ENCODE peak calls at places on chromosome 12, in four cellular contexts. P is A549, R is tibial nerve, F is stomach. S is an unnamed sample.

GRCh38 chr12:46676396-46676795 is 149.4 kb downstream of the SLC38A4 start:
- DNase-seq in P (no peak), R (no peak), F (no peak), S (no peak)

GRCh38 chr12:17264603-17265002 is 658.6 kb upstream of the LMO3 start:
- DNase-seq in P (no peak), R (no peak), F (no peak), S (no peak)

GRCh38 chr12:12159988-12160387 is 89.2 kb downstream of the BCL2L14 start:
- DNase-seq in P (no peak), R (no peak), F (no peak), S (no peak)

GRCh38 chr12:120639771-120640721 is at the start of gene CABP1:
- DNase-seq in P (no peak), R (no peak), F (peak), S (no peak)

GRCh38 chr12:17383321-17383720 is 706.7 kb downstream of the RERGL start:
- DNase-seq in P (no peak), R (no peak), F (no peak), S (no peak)

GRCh38 chr12:105492591-105492990 is 162.1 kb downstream of the C12orf75 start:
- DNase-seq in P (no peak), R (no peak), F (no peak), S (no peak)

GRCh38 chr12:77847665-77848431 is 17.2 kb downstream of the NAV3 start:
- DNase-seq in P (no peak), R (no peak), F (no peak), S (no peak)

GRCh38 chr12:121804417-121805111 is 755 bp downstream of the SETD1B start:
- DNase-seq in P (peak), R (peak), F (no peak), S (no peak)

GRCh38 chr12:76246611-76247010 is 101.6 kb downstream of the BBS10 start:
- DNase-seq in P (no peak), R (no peak), F (no peak), S (no peak)

GRCh38 chr12:87120440-87120839 is 864.2 kb upstream of the MGAT4C start:
- DNase-seq in P (peak), R (no peak), F (no peak), S (no peak)

GRCh38 chr12:117134059-117134458 is 34.8 kb upstream of the TESC start:
- DNase-seq in P (no peak), R (no peak), F (no peak), S (no peak)

GRCh38 chr12:100512692-100513091 is 39.0 kb downstream of the NR1H4 start:
- DNase-seq in P (no peak), R (no peak), F (no peak), S (no peak)

GRCh38 chr12:103495158-103495782 is 498 bp downstream of the C12orf42 start:
- DNase-seq in P (peak), R (no peak), F (peak), S (no peak)

GRCh38 chr12:91778091-91778819 is 367.4 kb downstream of the BTG1 start:
- DNase-seq in P (peak), R (no peak), F (no peak), S (no peak)

GRCh38 chr12:59708059-59708458 is 112.2 kb downstream of the SLC16A7 start:
- DNase-seq in P (no peak), R (no peak), F (no peak), S (no peak)

GRCh38 chr12:75641031-75641780 is 129.8 kb upstream of the KRR1 start:
- DNase-seq in P (peak), R (no peak), F (no peak), S (no peak)

GRCh38 chr12:2652401-2653081 is 142.2 kb upstream of the FKBP4 start:
- DNase-seq in P (peak), R (no peak), F (no peak), S (no peak)

GRCh38 chr12:32107376-32108267 is 975 bp downstream of the BICD1 start:
- DNase-seq in P (peak), R (no peak), F (no peak), S (no peak)

GRCh38 chr12:52809166-52809565 is 4.8 kb downstream of the KRT4 start:
- DNase-seq in P (no peak), R (no peak), F (no peak), S (no peak)

GRCh38 chr12:54033106-54033979 is 493 bp downstream of the HOXC5 start:
- DNase-seq in P (peak), R (no peak), F (peak), S (peak)

GRCh38 chr12:103697912-103698751 is 111.1 kb downstream of the STAB2 start:
- DNase-seq in P (no peak), R (no peak), F (no peak), S (no peak)

GRCh38 chr12:1606021-1606622 is 11.7 kb upstream of the FBXL14 start:
- DNase-seq in P (peak), R (peak), F (peak), S (peak)

GRCh38 chr12:81888341-81888740 is 129.2 kb upstream of the PPFIA2 start:
- DNase-seq in P (no peak), R (no peak), F (no peak), S (no peak)

GRCh38 chr12:44833561-44833960 is 42.6 kb downstream of the NELL2 start:
- DNase-seq in P (no peak), R (no peak), F (no peak), S (no peak)

GRCh38 chr12:121781751-121782615 is 11.5 kb downstream of the RHOF start:
- DNase-seq in P (no peak), R (no peak), F (no peak), S (no peak)

GRCh38 chr12:69470189-69471094 is at the start of gene FRS2:
- DNase-seq in P (peak), R (peak), F (peak), S (peak)

GRCh38 chr12:78470354-78471195 is 394.0 kb upstream of the SYT1 start:
- DNase-seq in P (peak), R (peak), F (no peak), S (no peak)

GRCh38 chr12:2764398-2764797 is 30.4 kb upstream of the FKBP4 start:
- DNase-seq in P (no peak), R (no peak), F (no peak), S (no peak)

GRCh38 chr12:14664434-14665023 is 31.9 kb downstream of the GUCY2C start:
- DNase-seq in P (peak), R (peak), F (peak), S (peak)

GRCh38 chr12:112188130-112188830 is 62.9 kb downstream of the TRAFD1 start:
- DNase-seq in P (no peak), R (no peak), F (no peak), S (no peak)

GRCh38 chr12:100141666-100141997 is 1.0 kb downstream of the BLTP3B start:
- DNase-seq in P (peak), R (peak), F (no peak), S (peak)

GRCh38 chr12:80040075-80040738 is 59.1 kb upstream of the OTOGL start:
- DNase-seq in P (no peak), R (no peak), F (no peak), S (no peak)

GRCh38 chr12:98823012-98823411 is 177.9 kb downstream of the APAF1 start:
- DNase-seq in P (no peak), R (no peak), F (no peak), S (no peak)

DNA sequence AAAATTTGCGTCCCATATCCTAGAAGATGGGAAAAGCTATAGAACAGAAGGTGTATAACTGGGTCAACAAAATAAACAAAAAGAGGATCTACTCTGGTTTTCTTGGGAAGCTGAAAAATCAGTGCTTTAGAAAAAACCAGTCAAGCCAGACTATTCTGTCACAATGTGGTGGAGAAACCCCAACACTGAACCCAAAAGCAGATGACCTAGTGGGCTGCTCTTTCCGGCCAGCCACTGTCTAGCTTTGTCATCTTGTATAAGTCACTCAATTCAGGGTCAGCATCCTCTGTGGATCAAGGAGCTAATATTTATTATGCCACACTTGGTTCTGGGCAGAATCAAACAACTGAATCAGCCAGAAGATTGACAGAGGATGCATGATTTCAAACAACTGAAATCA is 26.6 kb upstream of the TMCC3 start:
- DNase-seq in P (no peak), R (no peak), F (no peak), S (no peak)
- H3K27ac ChIP-seq in P (no peak), R (no peak), F (peak), S (no peak)

GRCh38 chr12:124863409-124864325 is at the start of gene SCARB1:
- DNase-seq in P (peak), R (peak), F (peak), S (peak)
- TF ChIP-seq POLR2A in P (peak), R (peak), F (no peak), S (peak)

GRCh38 chr12:124479680-124480468 is 87.5 kb downstream of the NCOR2 start:
- DNase-seq in P (no peak), R (no peak), F (no peak), S (no peak)
- TF ChIP-seq EP300 in P (no peak), R (no peak), F (no peak), S (no peak)

GRCh38 chr12:93536766-93537515 is 35.5 kb upstream of the SOCS2 start:
- DNase-seq in P (no peak), R (no peak), F (no peak), S (no peak)

GRCh38 chr12:93540506-93540905 is 32.0 kb upstream of the SOCS2 start:
- DNase-seq in P (no peak), R (no peak), F (no peak), S (no peak)

GRCh38 chr12:93537769-93538168 is 34.7 kb upstream of the SOCS2 start:
- DNase-seq in P (no peak), R (no peak), F (no peak), S (no peak)

GRCh38 chr12:93539821-93540220 is 32.7 kb upstream of the SOCS2 start:
- DNase-seq in P (no peak), R (no peak), F (no peak), S (no peak)

GRCh38 chr12:93541578-93542217 is 30.8 kb upstream of the SOCS2 start:
- DNase-seq in P (no peak), R (no peak), F (no peak), S (no peak)
- H3K27ac ChIP-seq in P (no peak), R (no peak), F (no peak), S (no peak)

GRCh38 chr12:19131020-19131431 is 1.5 kb downstream of the PLEKHA5 start:
- DNase-seq in P (peak), R (peak), F (peak), S (no peak)
- TF ChIP-seq POLR2A in P (no peak), R (no peak), F (no peak), S (no peak)

DNA sequence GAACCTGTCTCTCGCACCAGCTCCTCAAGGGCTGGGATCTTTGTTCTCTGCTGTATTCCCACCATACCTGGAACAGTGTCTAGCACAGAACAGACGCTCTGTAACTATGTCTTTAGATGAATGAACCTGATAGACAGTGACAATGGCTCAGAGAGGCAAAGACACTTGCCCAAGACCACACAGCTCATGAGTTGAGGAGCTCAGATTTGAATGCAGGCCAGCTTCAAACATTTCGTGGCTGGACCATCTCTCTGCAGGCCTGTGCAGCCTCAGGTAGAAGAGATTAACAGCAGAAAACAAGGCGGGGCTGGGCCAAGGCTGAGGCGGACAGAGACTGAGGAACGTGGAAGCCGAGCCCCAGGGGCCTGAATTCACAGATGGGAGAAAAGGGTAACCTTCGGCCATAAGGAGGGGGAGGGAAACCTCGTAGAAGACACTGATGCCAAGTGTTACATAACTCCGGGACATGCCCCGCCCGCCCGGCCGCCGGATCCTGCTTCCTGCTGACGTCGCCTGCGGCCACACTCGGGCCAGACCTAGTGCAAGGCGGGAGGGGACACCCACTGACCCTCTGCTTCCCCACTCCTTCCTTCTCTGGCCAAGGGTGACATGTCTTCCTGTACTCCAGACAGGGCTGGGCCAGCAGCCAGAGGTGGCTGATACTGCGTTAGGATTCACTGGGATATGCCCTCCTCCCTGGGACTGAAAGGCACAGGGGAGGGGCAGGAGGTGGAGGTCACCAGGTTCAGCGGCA is 86.7 kb downstream of the RFLNA start:
- DNase-seq in P (peak), R (peak), F (peak), S (peak)
- TF ChIP-seq EP300 in P (peak), R (peak), F (peak), S (peak)

GRCh38 chr12:67911293-67911637 is 78.0 kb upstream of the IFNG-AS1 start:
- DNase-seq in P (no peak), R (no peak), F (no peak), S (no peak)
- H3K27ac ChIP-seq in P (no peak), R (no peak), F (no peak), S (no peak)

DNA sequence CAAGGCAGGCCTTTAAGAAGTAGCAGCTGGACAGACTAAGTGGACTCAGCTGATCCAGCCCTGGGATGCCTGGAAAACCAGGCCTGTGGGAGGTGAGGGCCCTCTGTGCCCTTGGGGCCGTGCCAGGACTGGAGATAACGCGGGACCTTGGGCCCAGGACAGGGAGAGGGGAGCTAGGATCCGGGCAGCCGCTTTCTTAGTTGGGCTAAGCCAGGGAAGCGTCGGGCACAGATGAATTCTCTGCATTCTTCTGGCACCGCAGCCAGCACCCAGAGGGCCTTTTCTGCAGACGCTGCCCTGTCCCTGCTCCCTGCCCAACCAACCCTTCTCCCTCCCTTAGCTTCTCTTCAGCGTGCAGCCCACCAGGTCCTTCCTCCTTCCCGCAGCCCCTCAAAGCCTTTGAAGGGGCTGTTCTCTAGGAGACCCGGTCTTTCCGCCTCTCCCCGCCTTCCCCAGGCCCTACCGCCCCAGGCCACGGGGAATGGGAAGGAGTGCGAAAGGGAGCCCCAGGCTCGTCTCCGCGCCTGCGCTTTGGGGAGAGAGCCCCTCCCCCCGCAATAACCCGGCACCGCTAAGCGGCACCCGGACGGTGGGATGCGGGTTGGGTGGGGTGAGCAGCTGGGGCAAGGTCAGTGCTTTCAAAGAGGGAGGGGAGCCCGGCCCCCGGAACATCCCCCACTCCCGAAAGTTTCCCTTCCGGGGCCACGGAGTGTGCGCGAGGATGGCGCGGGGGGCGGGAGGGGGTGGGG is 688 bp downstream of the NCKAP5L start:
- DNase-seq in P (peak), R (no peak), F (peak), S (peak)
- TF ChIP-seq POLR2A in P (no peak), R (no peak), F (no peak), S (no peak)

DNA sequence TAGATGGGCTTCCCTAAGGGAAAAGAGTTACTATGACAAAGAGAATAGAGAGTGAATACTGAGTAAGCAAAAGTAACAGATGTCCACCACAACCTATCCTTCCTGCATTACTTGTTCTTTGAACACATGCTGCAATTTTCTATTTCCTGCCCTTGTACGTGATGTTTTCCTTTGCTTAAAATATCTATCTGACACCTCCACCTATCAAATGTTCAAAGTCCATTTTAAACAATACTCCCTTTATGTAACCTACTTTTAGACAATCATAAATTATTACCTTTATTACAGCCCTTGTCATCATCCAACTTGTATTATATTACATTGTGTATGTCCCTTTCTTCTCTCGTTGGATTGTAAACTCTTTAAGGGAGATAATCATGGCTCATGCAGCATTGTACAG is 147.2 kb upstream of the DYRK2 start:
- DNase-seq in P (no peak), R (no peak), F (no peak), S (no peak)
- TF ChIP-seq EP300 in P (no peak), R (no peak), F (no peak), S (no peak)

GRCh38 chr12:57213763-57214397 is 2.7 kb upstream of the NXPH4 start:
- DNase-seq in P (no peak), R (no peak), F (no peak), S (no peak)
- H3K27ac ChIP-seq in P (no peak), R (no peak), F (no peak), S (no peak)

S was measured in ovary.